ENCODE peak calls at places on chromosomes 6 and 20, in nine cellular contexts. W is testis; N is stimulated activated CD4-positive, alpha-beta T cell treated with anti-CD3 and anti-CD28 coated beads, TNF-alpha, amount 100 ng/mL, for 4 hours; O is stimulated activated naive B cell treated with anti-CD40 and anti-IgM and Interleukin-4, amounts not matched to agents 10 μg/mL and 1 μg/mL and 100 μg/mL, for 72 hours; V is fibroblast of mammary gland; T is coronary artery; U is effector CD4-positive, alpha-beta T cell; G is Calu3; S is activated CD4-positive, alpha-beta T cell treated with anti-CD3 and anti-CD28 coated beads for 4 hours. Y is an unnamed sample.

GRCh38 chr6:156809034-156809433 is 31.9 kb downstream of the ARID1B start:
- DNase-seq in W (peak), N (no peak), O (no peak), V (peak), T (no peak), U (no peak), G (no peak), S (no peak), Y (no peak)

GRCh38 chr6:146598785-146599405 is at the start of gene ADGB:
- DNase-seq in W (peak), N (no peak), O (no peak), V (peak), T (no peak), U (no peak), G (peak), S (no peak), Y (peak)

GRCh38 chr6:16743661-16744210 is 17.5 kb downstream of the ATXN1 start:
- DNase-seq in W (no peak), N (no peak), O (no peak), V (no peak), T (no peak), U (no peak), G (no peak), S (no peak), Y (no peak)

GRCh38 chr20:24838551-24839530 is 110.2 kb upstream of the CST7 start:
- DNase-seq in W (no peak), N (no peak), O (no peak), V (peak), T (no peak), U (no peak), G (no peak), S (no peak), Y (peak)

GRCh38 chr6:161908872-161909271 is 635.0 kb upstream of the AGPAT4 start:
- DNase-seq in W (no peak), N (no peak), O (no peak), V (no peak), T (no peak), U (no peak), G (no peak), S (no peak), Y (peak)

GRCh38 chr6:89085409-89086012 is 5.0 kb downstream of the PNRC1 start:
- DNase-seq in W (no peak), N (no peak), O (no peak), V (no peak), T (no peak), U (no peak), G (no peak), S (no peak), Y (no peak)

GRCh38 chr20:50067461-50067860 is 45.5 kb downstream of the UBE2V1 start:
- DNase-seq in W (no peak), N (no peak), O (no peak), V (no peak), T (no peak), U (no peak), G (no peak), S (no peak), Y (peak)

GRCh38 chr20:57928181-57928967 is 218.6 kb upstream of the PMEPA1 start:
- DNase-seq in W (no peak), N (no peak), O (no peak), V (no peak), T (no peak), U (no peak), G (no peak), S (no peak), Y (peak)

GRCh38 chr6:22972771-22973170 is 403.4 kb downstream of the HDGFL1 start:
- DNase-seq in W (no peak), N (no peak), O (no peak), V (no peak), T (no peak), U (no peak), G (no peak), S (no peak), Y (no peak)

GRCh38 chr6:148431413-148431812 is 88.8 kb downstream of the SASH1 start:
- DNase-seq in W (no peak), N (no peak), O (no peak), V (no peak), T (no peak), U (no peak), G (no peak), S (no peak), Y (no peak)

GRCh38 chr6:159062564-159062945 is 17.8 kb upstream of the TAGAP start:
- DNase-seq in W (no peak), N (no peak), O (no peak), V (no peak), T (no peak), U (peak), G (no peak), S (peak), Y (no peak)

GRCh38 chr6:170475118-170475517 is 78.0 kb downstream of the PSMB1 start:
- DNase-seq in W (no peak), N (no peak), O (no peak), V (no peak), T (no peak), U (no peak), G (no peak), S (no peak), Y (peak)

GRCh38 chr6:117505337-117505736 is 22.9 kb downstream of the DCBLD1 start:
- DNase-seq in W (no peak), N (no peak), O (no peak), V (peak), T (no peak), U (no peak), G (no peak), S (no peak), Y (no peak)

GRCh38 chr20:47274449-47275108 is 81.9 kb downstream of the ZMYND8 start:
- DNase-seq in W (no peak), N (no peak), O (peak), V (peak), T (peak), U (no peak), G (peak), S (peak), Y (peak)

GRCh38 chr20:31560094-31560899 is 44.8 kb upstream of the ID1 start:
- DNase-seq in W (peak), N (peak), O (peak), V (peak), T (peak), U (peak), G (peak), S (peak), Y (peak)

GRCh38 chr20:10667560-10668167 is 6.1 kb downstream of the JAG1 start:
- DNase-seq in W (no peak), N (no peak), O (no peak), V (no peak), T (peak), U (no peak), G (no peak), S (no peak), Y (no peak)

GRCh38 chr6:160030103-160030502 is 61.2 kb downstream of the IGF2R start:
- DNase-seq in W (peak), N (no peak), O (no peak), V (peak), T (peak), U (no peak), G (no peak), S (no peak), Y (peak)

GRCh38 chr20:19415786-19416185 is 203.3 kb downstream of the SLC24A3 start:
- DNase-seq in W (no peak), N (no peak), O (no peak), V (no peak), T (no peak), U (no peak), G (no peak), S (no peak), Y (no peak)

GRCh38 chr20:44495257-44495656 is 19.6 kb downstream of the TTPAL start:
- DNase-seq in W (no peak), N (no peak), O (no peak), V (peak), T (no peak), U (no peak), G (no peak), S (no peak), Y (no peak)

GRCh38 chr6:108944058-108944457 is 95.8 kb downstream of the ARMC2 start:
- DNase-seq in W (no peak), N (no peak), O (no peak), V (peak), T (no peak), U (no peak), G (no peak), S (no peak), Y (no peak)

GRCh38 chr6:46472243-46472642 is 19.0 kb downstream of the RCAN2 start:
- DNase-seq in W (no peak), N (no peak), O (no peak), V (no peak), T (no peak), U (no peak), G (no peak), S (no peak), Y (no peak)

GRCh38 chr6:150196942-150197745 is 54.3 kb downstream of the PPP1R14C start:
- DNase-seq in W (no peak), N (no peak), O (no peak), V (no peak), T (no peak), U (no peak), G (no peak), S (no peak), Y (peak)

GRCh38 chr6:130033999-130034814 is 15.8 kb downstream of the L3MBTL3 start:
- DNase-seq in W (peak), N (no peak), O (no peak), V (peak), T (no peak), U (no peak), G (no peak), S (no peak), Y (peak)

GRCh38 chr20:37798312-37798711 is 104.5 kb downstream of the CTNNBL1 start:
- DNase-seq in W (no peak), N (no peak), O (no peak), V (no peak), T (no peak), U (no peak), G (no peak), S (no peak), Y (no peak)

GRCh38 chr6:20340056-20340455 is 61.6 kb upstream of the E2F3 start:
- DNase-seq in W (no peak), N (no peak), O (no peak), V (no peak), T (no peak), U (no peak), G (no peak), S (no peak), Y (no peak)

GRCh38 chr6:149696904-149697303 is 21.0 kb downstream of the LATS1 start:
- DNase-seq in W (no peak), N (no peak), O (no peak), V (no peak), T (no peak), U (no peak), G (no peak), S (no peak), Y (no peak)

GRCh38 chr6:71733970-71734899 is 152.1 kb upstream of the RIMS1 start:
- DNase-seq in W (no peak), N (no peak), O (no peak), V (peak), T (no peak), U (no peak), G (no peak), S (no peak), Y (peak)

GRCh38 chr6:91761621-91762020 is 1174.7 kb upstream of the MAP3K7 start:
- DNase-seq in W (no peak), N (no peak), O (no peak), V (no peak), T (no peak), U (no peak), G (no peak), S (no peak), Y (no peak)

GRCh38 chr6:129633529-129633928 is 76.4 kb downstream of the ARHGAP18 start:
- DNase-seq in W (no peak), N (no peak), O (no peak), V (no peak), T (no peak), U (no peak), G (no peak), S (no peak), Y (no peak)

GRCh38 chr20:5090191-5090590 is 29.6 kb downstream of the PCNA start:
- DNase-seq in W (no peak), N (no peak), O (peak), V (no peak), T (no peak), U (no peak), G (no peak), S (no peak), Y (no peak)

GRCh38 chr6:169619650-169620049 is 82.2 kb downstream of the WDR27 start:
- DNase-seq in W (no peak), N (no peak), O (no peak), V (peak), T (no peak), U (no peak), G (peak), S (no peak), Y (no peak)

GRCh38 chr20:10602141-10602660 is 71.6 kb downstream of the JAG1 start:
- DNase-seq in W (no peak), N (no peak), O (no peak), V (peak), T (no peak), U (no peak), G (no peak), S (no peak), Y (no peak)

GRCh38 chr6:165630544-165630953 is 32.5 kb downstream of the PDE10A start:
- DNase-seq in W (no peak), N (no peak), O (no peak), V (no peak), T (no peak), U (no peak), G (no peak), S (no peak), Y (no peak)

GRCh38 chr6:53011993-53012392 is 16.9 kb upstream of the GSTA4 start:
- DNase-seq in W (no peak), N (no peak), O (no peak), V (peak), T (no peak), U (no peak), G (no peak), S (no peak), Y (no peak)

GRCh38 chr6:111776236-111777189 is 96.7 kb downstream of the FYN start:
- DNase-seq in W (no peak), N (no peak), O (no peak), V (no peak), T (no peak), U (no peak), G (no peak), S (no peak), Y (peak)

GRCh38 chr6:111267764-111268333 is 180.5 kb downstream of the SLC16A10 start:
- DNase-seq in W (no peak), N (no peak), O (no peak), V (no peak), T (no peak), U (no peak), G (no peak), S (no peak), Y (no peak)